ENCODE peak calls at places on chromosomes 13 and 19, in five cellular contexts. Y is SJSA1, R is ELR, V is foreskin fibroblast, O is EL. W is an unnamed sample.

GRCh38 chr19:925912-926594 is at the start of gene ARID3A:
- DNase-seq in Y (peak; percentile 21), R (no peak), V (no peak), O (no peak), W (no peak)

GRCh38 chr19:15120135-15121026 is 13.2 kb downstream of the SYDE1 start:
- DNase-seq in Y (no peak), R (no peak), V (no peak), O (no peak), W (no peak)

GRCh38 chr19:7224205-7224833 is 69.9 kb downstream of the INSR start:
- DNase-seq in Y (no peak), R (no peak), V (no peak), O (no peak), W (no peak)

GRCh38 chr13:43195551-43195950 is 172.2 kb downstream of the DNAJC15 start:
- DNase-seq in Y (no peak), R (peak; percentile 9), V (no peak), O (no peak), W (no peak)

GRCh38 chr13:53112522-53112921 is 83.9 kb downstream of the OLFM4 start:
- DNase-seq in Y (no peak), R (no peak), V (no peak), O (no peak), W (no peak)

GRCh38 chr13:97017322-97017721 is 23.0 kb upstream of the OXGR1 start:
- DNase-seq in Y (no peak), R (no peak), V (no peak), O (no peak), W (no peak)

GRCh38 chr13:99812611-99813010 is 159.0 kb downstream of the ZIC5 start:
- DNase-seq in Y (peak; percentile 45), R (peak; percentile 90), V (peak; percentile 73), O (peak; percentile 96), W (no peak)

GRCh38 chr19:13652810-13653590 is 111.3 kb upstream of the MRI1 start:
- DNase-seq in Y (no peak), R (no peak), V (no peak), O (no peak), W (no peak)

GRCh38 chr13:112714772-112715569 is 25.1 kb downstream of the ATP11A start:
- DNase-seq in Y (no peak), R (peak; percentile 28), V (no peak), O (no peak), W (no peak)

GRCh38 chr19:7528522-7529245 is 6.3 kb downstream of the MCOLN1 start:
- DNase-seq in Y (no peak), R (no peak), V (no peak), O (no peak), W (no peak)

GRCh38 chr13:49253310-49253709 is 5.6 kb downstream of the CDADC1 start:
- DNase-seq in Y (no peak), R (no peak), V (no peak), O (no peak), W (peak; percentile 88)

GRCh38 chr19:51327066-51327985 is 14.6 kb downstream of the VSIG10L start:
- DNase-seq in Y (no peak), R (no peak), V (peak; percentile 28), O (peak; percentile 12), W (peak; percentile 24)

GRCh38 chr13:96109125-96109524 is 19.2 kb downstream of the HS6ST3 start:
- DNase-seq in Y (no peak), R (no peak), V (no peak), O (no peak), W (no peak)

GRCh38 chr19:14410054-14410774 is 8.9 kb downstream of the DDX39A start:
- DNase-seq in Y (no peak), R (no peak), V (no peak), O (no peak), W (no peak)

GRCh38 chr19:42052241-42052863 is 17.7 kb downstream of the GRIK5 start:
- DNase-seq in Y (no peak), R (no peak), V (no peak), O (no peak), W (no peak)

GRCh38 chr13:111027481-111028439 is 87.3 kb upstream of the ARHGEF7 start:
- DNase-seq in Y (no peak), R (no peak), V (peak; percentile 13), O (no peak), W (no peak)

GRCh38 chr19:56146904-56147303 is 5.8 kb downstream of the ZNF444 start:
- DNase-seq in Y (no peak), R (no peak), V (no peak), O (no peak), W (no peak)

GRCh38 chr13:33081666-33082065 is 65.4 kb downstream of the KL start:
- DNase-seq in Y (no peak), R (no peak), V (no peak), O (no peak), W (no peak)

GRCh38 chr13:50616101-50616500 is 227.4 kb downstream of the DLEU7 start:
- DNase-seq in Y (no peak), R (peak; percentile 73), V (peak; percentile 84), O (peak; percentile 62), W (no peak)

GRCh38 chr19:46015080-46015960 is 7.5 kb downstream of the PGLYRP1 start:
- DNase-seq in Y (no peak), R (peak; percentile 36), V (no peak), O (peak; percentile 45), W (no peak)

GRCh38 chr13:74046461-74046860 is 87.7 kb downstream of the KLF12 start:
- DNase-seq in Y (no peak), R (peak; percentile 34), V (no peak), O (no peak), W (no peak)

GRCh38 chr19:55158423-55158822 is 891 bp upstream of the TNNI3 start:
- DNase-seq in Y (no peak), R (no peak), V (no peak), O (no peak), W (no peak)

GRCh38 chr19:45641274-45642105 is 2.3 kb upstream of the EML2 start:
- DNase-seq in Y (peak; percentile 69), R (peak; percentile 95), V (peak; percentile 90), O (peak; percentile 97), W (peak; percentile 93)

GRCh38 chr19:55345818-55346724 is 6.4 kb downstream of the KMT5C start:
- DNase-seq in Y (no peak), R (no peak), V (no peak), O (peak; percentile 30), W (no peak)

GRCh38 chr19:51691122-51692064 is 1.7 kb upstream of the SPACA6 start:
- DNase-seq in Y (peak; percentile 27), R (peak; percentile 35), V (no peak), O (peak; percentile 59), W (no peak)

GRCh38 chr13:28531195-28531955 is 36.4 kb upstream of the FLT1 start:
- DNase-seq in Y (peak; percentile 36), R (peak; percentile 77), V (peak; percentile 40), O (peak; percentile 70), W (peak; percentile 3)

GRCh38 chr13:23450340-23451046 is 17.0 kb upstream of the SACS start:
- DNase-seq in Y (no peak), R (no peak), V (no peak), O (no peak), W (no peak)

GRCh38 chr19:2475018-2475701 is 767 bp upstream of the GADD45B start:
- DNase-seq in Y (peak; percentile 89), R (peak; percentile 80), V (peak; percentile 56), O (peak; percentile 77), W (peak; percentile 44)

GRCh38 chr19:47430041-47430802 is 10.9 kb upstream of the MEIS3 start:
- DNase-seq in Y (no peak), R (peak; percentile 43), V (peak; percentile 64), O (peak; percentile 34), W (peak; percentile 18)

W was measured in Kasumi-1.